ENCODE peak calls at places on chromosomes 11 and 22, in nine cellular contexts. Q is CD8-positive, alpha-beta memory T cell; O is EL; X is NCI-H2107; Y is HEK293T; R is Calu3; M is stimulated activated naive CD8-positive, alpha-beta T cell treated with anti-CD3 and anti-CD28 coated beads, Interleukin-15, Interleukin-2, amounts not matched to agents 100 U/mL and 50 U/mL, for 24 hours; B is naive thymus-derived CD8-positive, alpha-beta T cell; V is SK-N-DZ. L is an unnamed sample.
A peak's percentile ranks its signal among the peaks of the same experiment; 100 is the strongest.

GRCh38 chr22:49214976-49215375 is 612.7 kb downstream of the BRD1 start:
- DNase-seq in Y (no peak), O (no peak), M (no peak), V (no peak), B (no peak), Q (no peak), R (no peak), X (no peak), L (no peak)

GRCh38 chr11:99422581-99423434 is 402.1 kb downstream of the CNTN5 start:
- DNase-seq in V (no peak), O (peak; percentile 7), M (no peak), X (no peak), Q (no peak), B (no peak), Y (no peak), R (no peak), L (no peak)

GRCh38 chr11:63536669-63537292 is at the start of gene PLAAT4:
- DNase-seq in O (peak; percentile 60), V (no peak), Q (peak; percentile 57), B (peak; percentile 64), R (peak; percentile 29), Y (no peak), X (peak; percentile 23), M (peak; percentile 28), L (peak; percentile 48)

GRCh38 chr11:60944504-60945294 is 7.3 kb downstream of the SLC15A3 start:
- DNase-seq in M (no peak), X (no peak), O (no peak), R (no peak), V (no peak), B (no peak), Y (peak; percentile 25), Q (no peak), L (no peak)

GRCh38 chr11:2759228-2760195 is 59.7 kb upstream of the KCNQ1OT1 start:
- DNase-seq in V (no peak), O (no peak), B (peak; percentile 60), M (no peak), X (no peak), Y (no peak), R (no peak), Q (peak; percentile 30), L (no peak)

GRCh38 chr11:114846040-114846791 is 167.9 kb downstream of the NXPE2 start:
- DNase-seq in M (no peak), X (peak; percentile 25), Y (no peak), Q (no peak), V (peak; percentile 10), O (no peak), B (no peak), R (no peak), L (no peak)

GRCh38 chr11:9003573-9004309 is at the start of gene NRIP3:
- DNase-seq in M (peak; percentile 76), R (peak; percentile 61), Y (peak; percentile 86), V (peak; percentile 71), O (peak; percentile 79), B (peak; percentile 88), X (no peak), Q (peak; percentile 86), L (peak; percentile 79)

GRCh38 chr11:112752563-112752962 is 208.7 kb upstream of the NCAM1 start:
- DNase-seq in Q (no peak), B (no peak), Y (no peak), V (no peak), M (no peak), R (no peak), O (no peak), X (no peak), L (no peak)

GRCh38 chr11:73001615-73002014 is 140.5 kb downstream of the FCHSD2 start:
- DNase-seq in O (peak; percentile 6), X (no peak), Q (no peak), Y (no peak), V (no peak), B (no peak), M (no peak), R (peak; percentile 30), L (no peak)

GRCh38 chr11:1876361-1877063 is 15.2 kb downstream of the PRR33 start:
- DNase-seq in X (no peak), M (peak; percentile 55), V (peak; percentile 64), O (peak; percentile 31), Y (peak; percentile 75), Q (peak; percentile 48), R (peak; percentile 72), B (peak; percentile 59), L (no peak)

GRCh38 chr11:2296913-2297622 is 4.7 kb downstream of the C11orf21 start:
- DNase-seq in X (no peak), R (no peak), B (peak; percentile 37), V (no peak), Y (no peak), M (no peak), O (no peak), Q (no peak), L (no peak)

GRCh38 chr11:120682866-120683265 is 171.3 kb downstream of the GRIK4 start:
- DNase-seq in O (peak; percentile 18), V (no peak), Y (no peak), X (no peak), Q (no peak), B (no peak), R (no peak), M (no peak), L (no peak)

GRCh38 chr11:34855021-34855753 is 61.0 kb downstream of the APIP start:
- DNase-seq in Y (no peak), X (no peak), V (no peak), B (no peak), O (no peak), R (peak; percentile 27), M (no peak), Q (no peak), L (no peak)

GRCh38 chr11:103851166-103851651 is 185.2 kb upstream of the DDI1 start:
- DNase-seq in X (no peak), R (no peak), V (no peak), O (no peak), B (no peak), M (no peak), Y (no peak), Q (no peak), L (no peak)

GRCh38 chr22:38700271-38700788 is 413 bp downstream of the JOSD1 start:
- DNase-seq in M (no peak), Q (no peak), O (peak; percentile 76), X (no peak), R (peak; percentile 73), V (peak; percentile 17), Y (no peak), B (peak; percentile 67), L (peak; percentile 40)

GRCh38 chr11:17610402-17610894 is 63.4 kb downstream of the OTOG start:
- DNase-seq in V (no peak), O (no peak), M (no peak), B (no peak), X (no peak), Q (no peak), R (no peak), Y (no peak), L (no peak)

GRCh38 chr11:132072044-132072879 is 701.8 kb downstream of the NTM start:
- DNase-seq in M (no peak), R (no peak), Q (no peak), Y (no peak), V (no peak), X (no peak), B (no peak), O (peak; percentile 98), L (no peak)

GRCh38 chr11:19664896-19665548 is 47.6 kb upstream of the NAV2 start:
- DNase-seq in Q (no peak), V (peak; percentile 20), O (peak; percentile 50), M (no peak), B (no peak), Y (no peak), R (no peak), X (no peak), L (no peak)

GRCh38 chr11:123073343-123074057 is 11.6 kb upstream of the HSPA8 start:
- DNase-seq in Q (no peak), V (no peak), B (no peak), O (no peak), Y (no peak), X (no peak), R (no peak), M (no peak), L (no peak)

GRCh38 chr11:31355131-31355530 is 14.4 kb downstream of the DCDC1 start:
- DNase-seq in M (no peak), X (peak; percentile 11), R (no peak), V (no peak), B (no peak), O (no peak), Q (no peak), Y (no peak), L (no peak)

GRCh38 chr11:37643968-37644367 is 1045.9 kb upstream of the RAG2 start:
- DNase-seq in O (no peak), R (no peak), X (no peak), Y (no peak), V (no peak), Q (no peak), M (no peak), B (no peak), L (no peak)

GRCh38 chr11:130775306-130776043 is 140.8 kb downstream of the SNX19 start:
- DNase-seq in O (peak; percentile 81), Y (no peak), V (no peak), B (no peak), M (no peak), X (no peak), R (no peak), Q (no peak), L (no peak)

GRCh38 chr11:107018902-107019493 is 722 bp upstream of the GUCY1A2 start:
- DNase-seq in O (peak; percentile 63), Y (peak; percentile 32), B (no peak), R (peak; percentile 48), X (no peak), M (peak; percentile 7), Q (no peak), V (peak; percentile 32), L (no peak)

GRCh38 chr11:34148504-34149165 is 43.2 kb downstream of the NAT10 start:
- DNase-seq in O (no peak), B (peak; percentile 24), Q (no peak), V (no peak), X (no peak), Y (no peak), M (no peak), R (no peak), L (no peak)

GRCh38 chr11:29780756-29781155 is 236.1 kb downstream of the KCNA4 start:
- DNase-seq in B (no peak), O (no peak), Q (no peak), X (no peak), Y (no peak), M (no peak), V (no peak), R (no peak), L (no peak)

GRCh38 chr11:12993626-12994025 is 15.5 kb upstream of the RASSF10 start:
- DNase-seq in O (no peak), X (no peak), Y (no peak), M (no peak), B (no peak), Q (no peak), R (no peak), V (no peak), L (no peak)

GRCh38 chr11:44927174-44927661 is 23.5 kb downstream of the TP53I11 start:
- DNase-seq in X (peak; percentile 67), Q (peak; percentile 74), O (peak; percentile 61), B (peak; percentile 73), Y (peak; percentile 79), V (peak; percentile 78), M (peak; percentile 78), R (peak; percentile 86), L (peak; percentile 35)

GRCh38 chr11:8354622-8355417 is 91.1 kb upstream of the LMO1 start:
- DNase-seq in M (no peak), Q (no peak), R (peak; percentile 24), B (peak; percentile 38), X (peak; percentile 74), V (peak; percentile 62), Y (no peak), O (no peak), L (no peak)

L was measured in naive thymus-derived CD4-positive, alpha-beta T cell.